ENCODE peak calls at places on chromosomes 11 and 22, in four cellular contexts. A is GM12878, O is HepG2, C is H1. I is an unnamed sample.

GRCh38 chr11:126246636-126247035 is 22.1 kb downstream of the SRPRA start:
- DNase-seq in C (no peak), A (no peak), O (no peak), I (no peak)

GRCh38 chr11:70622091-70622490 is 223.8 kb downstream of the CTTN start:
- DNase-seq in O (no peak), C (no peak), A (no peak), I (no peak)

GRCh38 chr22:19853879-19854777 is 546 bp downstream of the GNB1L start:
- DNase-seq in C (peak; percentile 51), O (no peak), A (no peak), I (no peak)

GRCh38 chr22:37162221-37163095 is 12.7 kb upstream of the IL2RB start:
- DNase-seq in C (no peak), A (peak; percentile 98), O (no peak), I (no peak)

GRCh38 chr11:79439430-79439892 is 1.4 kb downstream of the TENM4 start:
- DNase-seq in C (no peak), O (no peak), A (no peak), I (no peak)

GRCh38 chr11:124894606-124895430 is 2.8 kb downstream of the ROBO4 start:
- DNase-seq in C (no peak), O (no peak), A (no peak), I (no peak)

GRCh38 chr11:79092791-79093313 is 348.0 kb downstream of the TENM4 start:
- DNase-seq in C (no peak), A (no peak), O (no peak), I (no peak)

GRCh38 chr11:251550-251949 is 14.8 kb downstream of the PSMD13 start:
- DNase-seq in A (no peak), C (no peak), O (no peak), I (no peak)

GRCh38 chr11:34468209-34468841 is 29.6 kb downstream of the CAT start:
- DNase-seq in O (peak; percentile 30), A (no peak), C (peak; percentile 57), I (peak; percentile 13)

GRCh38 chr22:40055143-40055926 is 60.6 kb downstream of the FAM83F start:
- DNase-seq in A (peak; percentile 40), O (no peak), C (no peak), I (no peak)

GRCh38 chr22:46008291-46008690 is 31.3 kb upstream of the WNT7B start:
- DNase-seq in C (no peak), A (no peak), O (no peak), I (no peak)

GRCh38 chr22:46008836-46009596 is 32.1 kb upstream of the WNT7B start:
- DNase-seq in C (no peak), A (no peak), O (no peak), I (no peak)

GRCh38 chr22:46006379-46007002 is 29.5 kb upstream of the WNT7B start:
- DNase-seq in O (peak; percentile 79), A (no peak), C (peak; percentile 98), I (peak; percentile 30)

GRCh38 chr22:46007848-46008261 is 30.9 kb upstream of the WNT7B start:
- DNase-seq in A (no peak), C (no peak), O (no peak), I (no peak)

GRCh38 chr22:46007003-46007847 is 30.3 kb upstream of the WNT7B start:
- DNase-seq in A (no peak), O (no peak), C (no peak), I (no peak)
- H3K9ac ChIP-seq in A (no peak overlapping the region), O (peak overlapping the region; percentile 30), C (no peak overlapping the region), I (peak overlapping the region; percentile 42)

DNA sequence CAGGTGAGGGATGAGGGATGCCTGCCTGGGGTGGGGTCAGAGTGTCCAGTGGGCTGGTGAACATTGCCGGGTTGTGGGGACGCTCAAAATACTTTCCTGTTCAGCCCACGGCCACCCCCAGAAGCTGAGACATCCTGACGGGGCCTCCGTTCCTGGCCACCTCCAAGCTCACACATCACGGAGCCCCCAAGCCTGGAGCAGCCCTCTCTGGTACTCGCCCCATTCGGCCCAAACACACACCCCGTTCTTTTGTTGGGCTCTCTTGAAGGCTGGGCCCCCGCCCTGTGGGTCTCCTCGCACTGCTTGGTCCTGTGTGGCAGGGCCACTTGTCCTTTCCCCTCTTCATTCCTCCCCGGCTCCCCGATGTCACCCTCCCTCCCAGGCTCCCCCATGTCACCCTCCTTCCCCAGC is 442.6 kb downstream of the TBC1D22A start:
- DNase-seq in O (no peak), C (peak; percentile 17), A (no peak), I (no peak)
- TF ChIP-seq SUZ12 in O (no peak), C (no peak), A (no peak), I (no peak)

GRCh38 chr11:72848846-72849466 is 34.7 kb downstream of the ATG16L2 start:
- DNase-seq in A (no peak), C (peak; percentile 57), O (peak; percentile 29), I (peak; percentile 22)
- TF ChIP-seq YY1 in A (no peak), C (no peak), O (no peak), I (no peak)

GRCh38 chr11:66288138-66288865 is 641 bp downstream of the YIF1A start:
- DNase-seq in A (no peak), O (peak; percentile 39), C (peak; percentile 64), I (no peak)

GRCh38 chr11:66284526-66285078 is 4.3 kb downstream of the YIF1A start:
- DNase-seq in A (no peak), O (no peak), C (no peak), I (no peak)

GRCh38 chr11:66287256-66288137 is 1.4 kb downstream of the YIF1A start:
- DNase-seq in A (no peak), O (no peak), C (no peak), I (no peak)

GRCh38 chr11:66285250-66285947 is 3.5 kb downstream of the YIF1A start:
- DNase-seq in C (no peak), A (no peak), O (no peak), I (no peak)

GRCh38 chr11:66286699-66287098 is 2.2 kb downstream of the YIF1A start:
- DNase-seq in C (no peak), A (no peak), O (no peak), I (no peak)
- H3K9ac ChIP-seq in C (no peak overlapping the region), A (no peak overlapping the region), O (no peak overlapping the region), I (no peak overlapping the region)

GRCh38 chr11:107744736-107745135 is 32.9 kb upstream of the SLN start:
- DNase-seq in O (no peak), A (no peak), C (no peak), I (no peak)

GRCh38 chr11:107751082-107751481 is 39.2 kb upstream of the SLN start:
- DNase-seq in O (no peak), C (no peak), A (no peak), I (no peak)

GRCh38 chr11:107743161-107743560 is 31.3 kb upstream of the SLN start:
- DNase-seq in A (no peak), O (no peak), C (no peak), I (no peak)

GRCh38 chr11:107750313-107750712 is 38.5 kb upstream of the SLN start:
- DNase-seq in A (no peak), C (no peak), O (no peak), I (no peak)

GRCh38 chr11:107747622-107748021 is 35.8 kb upstream of the SLN start:
- DNase-seq in A (no peak), O (no peak), C (no peak), I (no peak)
- TF ChIP-seq SUZ12 in A (no peak), O (no peak), C (no peak), I (no peak)

DNA sequence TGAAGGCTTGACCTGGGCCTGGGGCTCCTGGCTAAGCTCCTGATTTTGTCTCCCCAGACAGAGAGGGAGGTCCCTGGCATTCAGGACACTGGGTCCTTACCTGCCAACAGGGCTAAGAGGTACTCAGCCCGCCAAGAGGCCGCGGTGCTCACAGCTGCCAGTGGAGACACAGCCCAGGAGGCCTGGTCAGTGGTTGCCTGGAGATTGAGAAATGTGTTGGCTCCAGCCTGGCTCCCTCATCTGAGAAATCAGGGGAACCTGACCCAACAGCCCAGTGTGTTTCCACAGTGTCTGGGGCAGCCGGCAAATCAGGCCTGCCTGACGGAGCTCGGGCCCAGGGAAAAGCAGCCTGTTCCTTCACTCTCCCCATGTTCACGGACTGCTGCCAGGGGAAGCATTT is 79.4 kb upstream of the NAV2 start:
- DNase-seq in C (no peak), O (no peak), A (no peak), I (no peak)
- TF ChIP-seq YY1 in C (no peak), O (no peak), A (no peak), I (no peak)

GRCh38 chr11:94243571-94244229 is 60.7 kb upstream of the IZUMO1R start:
- DNase-seq in A (no peak), O (no peak), C (no peak), I (no peak)

GRCh38 chr11:94241896-94242295 is 62.5 kb upstream of the IZUMO1R start:
- DNase-seq in C (no peak), O (no peak), A (no peak), I (no peak)

GRCh38 chr11:94245121-94245520 is 59.3 kb upstream of the IZUMO1R start:
- DNase-seq in O (no peak), A (no peak), C (no peak), I (no peak)
- H3K9ac ChIP-seq in O (no peak overlapping the region), A (no peak overlapping the region), C (no peak overlapping the region), I (no peak overlapping the region)

DNA sequence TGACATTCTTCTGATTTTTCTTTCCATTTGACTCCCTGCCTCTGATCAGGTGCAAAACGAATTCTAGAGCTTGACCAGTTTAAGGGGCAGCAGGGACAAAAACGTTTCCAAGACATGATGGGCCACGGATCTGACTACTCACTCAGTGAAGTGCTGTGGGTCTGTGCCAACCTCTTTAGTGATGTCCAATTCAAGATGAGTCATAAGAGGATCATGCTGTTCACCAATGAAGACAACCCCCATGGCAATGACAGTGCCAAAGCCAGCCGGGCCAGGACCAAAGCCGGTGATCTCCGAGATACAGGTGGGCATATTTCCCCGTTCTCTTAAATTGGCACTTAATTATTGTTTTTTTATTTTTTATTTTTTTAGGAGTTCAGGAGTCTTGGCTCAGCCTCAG is 15.4 kb downstream of the XRCC6 start:
- DNase-seq in A (no peak), O (no peak), C (no peak), I (no peak)
- TF ChIP-seq SUZ12 in A (no peak), O (no peak), C (no peak), I (no peak)

GRCh38 chr22:21598302-21598701 is 30.8 kb downstream of the UBE2L3 start:
- DNase-seq in O (no peak), C (no peak), A (no peak), I (no peak)

GRCh38 chr22:21594865-21595452 is 27.4 kb downstream of the UBE2L3 start:
- DNase-seq in A (no peak), C (no peak), O (no peak), I (no peak)

GRCh38 chr22:21603973-21604372 is 25.8 kb downstream of the YDJC start:
- DNase-seq in C (no peak), O (no peak), A (no peak), I (no peak)

GRCh38 chr22:21602579-21602978 is 27.2 kb downstream of the YDJC start:
- DNase-seq in C (no peak), A (no peak), O (no peak), I (no peak)

GRCh38 chr22:21599053-21599893 is 30.5 kb downstream of the YDJC start:
- DNase-seq in O (no peak), A (no peak), C (no peak), I (no peak)
- TF ChIP-seq YY1 in O (no peak), A (no peak), C (no peak), I (no peak)

GRCh38 chr22:38760477-38761201 is 4.8 kb upstream of the SUN2 start:
- DNase-seq in A (no peak), C (no peak), O (peak; percentile 21), I (no peak)

GRCh38 chr22:38758276-38758945 is 2.6 kb upstream of the SUN2 start:
- DNase-seq in O (no peak), A (no peak), C (no peak), I (no peak)

GRCh38 chr22:38762607-38763006 is 6.8 kb upstream of the SUN2 start:
- DNase-seq in O (no peak), A (no peak), C (no peak), I (no peak)

GRCh38 chr22:38759005-38759404 is 3.2 kb upstream of the SUN2 start:
- DNase-seq in A (no peak), O (no peak), C (no peak), I (no peak)

GRCh38 chr22:38761202-38762162 is 5.7 kb upstream of the SUN2 start:
- DNase-seq in A (no peak), C (no peak), O (no peak), I (no peak)
- H3K9ac ChIP-seq in A (no peak overlapping the region), C (no peak overlapping the region), O (no peak overlapping the region), I (peak overlapping the region; percentile 21)

I was measured in NT2/D1.